ENCODE peak calls at places on chromosomes 12 and 14, in four cellular contexts. R is Peyer's patch; X is PC-3; H is CD8-positive, alpha-beta memory T cell. Y is an unnamed sample.

GRCh38 chr12:127811988-127812387 is 455.0 kb upstream of the TMEM132C start:
- DNase-seq in R (no peak), X (no peak), H (no peak), Y (no peak)

GRCh38 chr14:83217492-83217891 is 1683.8 kb upstream of the SEL1L start:
- DNase-seq in H (no peak), R (no peak), X (peak), Y (no peak)

GRCh38 chr14:38089123-38089522 is 118.6 kb upstream of the SSTR1 start:
- DNase-seq in R (no peak), X (no peak), H (no peak), Y (no peak)

GRCh38 chr12:52251367-52252055 is 18.5 kb downstream of the KRT7 start:
- DNase-seq in X (peak), R (no peak), H (no peak), Y (no peak)

GRCh38 chr12:67354322-67354721 is 85.2 kb downstream of the CAND1 start:
- DNase-seq in H (no peak), X (no peak), R (no peak), Y (no peak)

GRCh38 chr12:129662184-129662583 is 241.6 kb downstream of the TMEM132D start:
- DNase-seq in X (peak), H (no peak), R (no peak), Y (no peak)

GRCh38 chr12:238116-238515 is 24.2 kb upstream of the SLC6A12 start:
- DNase-seq in H (no peak), X (no peak), R (no peak), Y (no peak)

GRCh38 chr14:96762650-96763049 is 34.5 kb upstream of the VRK1 start:
- DNase-seq in R (no peak), X (peak), H (no peak), Y (peak)

GRCh38 chr12:127235771-127236170 is 1031.2 kb upstream of the TMEM132C start:
- DNase-seq in X (no peak), R (no peak), H (no peak), Y (no peak)

GRCh38 chr12:84497819-84498218 is 414.8 kb downstream of the SLC6A15 start:
- DNase-seq in X (peak), R (no peak), H (no peak), Y (peak)

GRCh38 chr12:92436847-92437246 is 265.9 kb upstream of the PLEKHG7 start:
- DNase-seq in H (no peak), X (no peak), R (no peak), Y (no peak)

GRCh38 chr14:57889245-57889644 is 23.4 kb upstream of the SLC35F4 start:
- DNase-seq in R (no peak), H (no peak), X (peak), Y (no peak)

GRCh38 chr12:113242018-113242418 is 20.8 kb downstream of the TPCN1 start:
- DNase-seq in R (peak), H (no peak), X (peak), Y (no peak)

GRCh38 chr14:100297320-100298300 is 8.6 kb downstream of the SLC25A29 start:
- DNase-seq in R (peak), X (no peak), H (peak), Y (no peak)

GRCh38 chr14:96286251-96286650 is 30.2 kb downstream of the BDKRB1 start:
- DNase-seq in R (no peak), X (no peak), H (no peak), Y (no peak)

GRCh38 chr14:100525615-100526014 is 61.6 kb downstream of the BEGAIN start:
- DNase-seq in H (no peak), R (peak), X (no peak), Y (no peak)

GRCh38 chr12:120588948-120589930 is 8.0 kb upstream of the POP5 start:
- DNase-seq in X (no peak), R (no peak), H (no peak), Y (no peak)

GRCh38 chr14:77257700-77258099 is 13.3 kb downstream of the NGB start:
- DNase-seq in X (no peak), R (no peak), H (no peak), Y (no peak)

GRCh38 chr14:78022059-78022458 is 148.1 kb upstream of the NRXN3 start:
- DNase-seq in R (peak), H (no peak), X (peak), Y (peak)

GRCh38 chr12:69894800-69895199 is 69.8 kb downstream of the MYRFL start:
- DNase-seq in X (no peak), H (no peak), R (no peak), Y (no peak)

GRCh38 chr14:64756712-64757111 is 52.5 kb downstream of the PLEKHG3 start:
- DNase-seq in H (peak), R (no peak), X (no peak), Y (no peak)

GRCh38 chr14:67370830-67371229 is 10.7 kb downstream of the EIF2S1 start:
- DNase-seq in R (no peak), H (no peak), X (peak), Y (no peak)

GRCh38 chr12:91594715-91595114 is 412.1 kb upstream of the DCN start:
- DNase-seq in X (no peak), H (no peak), R (no peak), Y (peak)

GRCh38 chr12:49349266-49349665 is 2.6 kb downstream of the DNAJC22 start:
- DNase-seq in X (no peak), R (no peak), H (no peak), Y (no peak)

GRCh38 chr14:59918824-59919581 is 941 bp upstream of the LRRC9 start:
- DNase-seq in R (no peak), X (peak), H (no peak), Y (peak)

GRCh38 chr12:13097526-13097925 is 5.9 kb downstream of the GSG1 start:
- DNase-seq in X (peak), R (no peak), H (no peak), Y (no peak)

GRCh38 chr14:44428239-44428924 is 78.7 kb downstream of the FSCB start:
- DNase-seq in H (no peak), R (no peak), X (no peak), Y (no peak)

GRCh38 chr14:64209428-64210165 is 84.6 kb downstream of the ESR2 start:
- DNase-seq in X (no peak), H (no peak), R (no peak), Y (peak)

GRCh38 chr14:101950100-101950499 is 14.3 kb upstream of the DYNC1H1 start:
- DNase-seq in X (no peak), H (no peak), R (no peak), Y (no peak)

GRCh38 chr12:22882559-22882958 is 257.6 kb downstream of the ETNK1 start:
- DNase-seq in H (no peak), X (no peak), R (no peak), Y (no peak)

GRCh38 chr14:101228949-101229541 is 325.5 kb upstream of the RTL1 start:
- DNase-seq in X (no peak), H (no peak), R (no peak), Y (no peak)

GRCh38 chr12:131736807-131737484 is 26.1 kb downstream of the SFSWAP start:
- DNase-seq in R (no peak), X (peak), H (no peak), Y (no peak)

GRCh38 chr12:112121780-112122565 is 3.4 kb upstream of the TRAFD1 start:
- DNase-seq in X (peak), H (no peak), R (no peak), Y (no peak)

GRCh38 chr14:50270932-50271331 is 39.6 kb upstream of the SOS2 start:
- DNase-seq in H (no peak), X (no peak), R (no peak), Y (no peak)

GRCh38 chr12:30813741-30814687 is 59.3 kb upstream of the CAPRIN2 start:
- DNase-seq in X (peak), R (no peak), H (no peak), Y (no peak)

GRCh38 chr12:39354955-39355354 is 88.0 kb downstream of the KIF21A start:
- DNase-seq in H (no peak), R (no peak), X (peak), Y (no peak)

GRCh38 chr14:59217011-59217410 is 28.5 kb downstream of the DAAM1 start:
- DNase-seq in R (no peak), H (no peak), X (no peak), Y (no peak)

GRCh38 chr12:121404734-121405133 is 4.8 kb downstream of the RNF34 start:
- DNase-seq in X (peak), H (no peak), R (no peak), Y (no peak)

GRCh38 chr14:93977790-93978581 is 1.6 kb upstream of the ASB2 start:
- DNase-seq in X (no peak), H (peak), R (no peak), Y (peak)
- H3K4me3 ChIP-seq in X (no peak), H (peak), R (no peak), Y (no peak)

GRCh38 chr14:20501346-20501745 is 4.0 kb upstream of the RNASE10 start:
- DNase-seq in H (no peak), X (peak), R (no peak), Y (no peak)

GRCh38 chr14:20499881-20500280 is 5.5 kb upstream of the RNASE10 start:
- DNase-seq in R (no peak), X (no peak), H (no peak), Y (no peak)

GRCh38 chr14:20499108-20499507 is 6.2 kb upstream of the RNASE10 start:
- DNase-seq in R (no peak), H (no peak), X (peak), Y (no peak)

GRCh38 chr14:20494935-20495766 is 10.2 kb upstream of the RNASE10 start:
- DNase-seq in R (no peak), H (no peak), X (peak), Y (no peak)

GRCh38 chr14:20498622-20499021 is 6.7 kb upstream of the RNASE10 start:
- DNase-seq in H (no peak), X (no peak), R (no peak), Y (no peak)
- H3K4me3 ChIP-seq in H (no peak), X (no peak), R (no peak), Y (no peak)

GRCh38 chr14:70018246-70018645 is 139.0 kb downstream of the SMOC1 start:
- DNase-seq in R (no peak), X (no peak), H (no peak), Y (no peak)
- H3K4me3 ChIP-seq in R (no peak), X (no peak), H (no peak), Y (no peak)

GRCh38 chr14:24116111-24116809 is 1.5 kb upstream of the NRL start:
- DNase-seq in H (no peak), X (no peak), R (no peak), Y (no peak)
- H3K4me3 ChIP-seq in H (peak), X (peak), R (peak), Y (no peak)

DNA sequence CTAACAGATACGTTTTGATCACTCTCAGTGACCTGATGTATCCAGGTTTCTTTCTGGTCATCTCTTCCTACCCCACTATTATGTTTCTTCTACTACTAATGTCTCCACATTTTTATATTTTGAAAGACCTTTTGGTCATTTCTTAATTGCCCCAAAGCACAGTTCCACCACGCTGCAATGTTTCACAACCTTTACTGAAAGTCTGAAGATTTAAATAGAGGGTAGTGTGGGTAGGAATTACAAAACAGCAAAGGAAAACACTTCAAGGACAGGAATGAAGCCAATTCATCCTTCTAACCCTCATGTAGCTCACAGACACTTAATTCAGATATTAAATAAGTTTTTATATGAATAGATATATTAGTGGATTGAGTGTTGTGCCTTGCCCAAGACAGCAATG is 36.1 kb upstream of the SLC16A7 start:
- DNase-seq in X (no peak), H (no peak), R (no peak), Y (no peak)
- H3K4me3 ChIP-seq in X (no peak), H (no peak), R (no peak), Y (no peak)

DNA sequence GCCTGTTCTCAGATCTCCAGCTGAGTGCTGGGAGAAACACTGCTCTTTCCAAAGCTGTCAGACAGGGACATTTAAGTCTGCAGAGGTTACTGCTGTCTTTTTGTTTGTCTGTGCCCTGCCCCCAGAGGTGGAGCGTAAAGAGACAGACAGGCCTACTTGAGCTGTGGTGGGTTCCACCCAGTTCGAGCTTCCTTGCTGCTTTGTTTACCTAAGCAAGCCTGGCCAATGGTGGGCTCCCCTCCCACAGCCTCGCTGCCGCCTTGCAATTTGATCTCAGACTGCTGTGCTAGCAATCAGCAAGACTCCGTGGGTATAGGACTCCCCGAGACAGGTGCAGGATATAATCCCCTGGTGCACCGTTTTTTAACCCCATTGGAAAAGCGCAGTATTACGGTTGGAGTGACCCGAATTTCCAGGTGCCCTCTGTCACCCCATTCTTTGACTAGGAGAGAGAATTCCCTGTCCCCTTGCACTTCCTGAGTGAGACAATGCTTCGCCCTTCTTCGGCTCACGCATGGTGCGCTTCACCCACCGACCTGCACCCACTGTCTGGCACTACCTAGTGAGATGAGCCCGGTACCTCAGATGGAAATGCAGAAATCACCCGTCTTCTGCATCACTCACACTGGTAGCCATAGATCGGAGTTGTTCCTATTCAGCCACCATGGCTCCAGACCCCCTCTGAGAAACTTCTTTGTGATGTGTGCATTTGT is 650.3 kb upstream of the ALG10B start:
- DNase-seq in R (no peak), H (no peak), X (no peak), Y (no peak)
- H3K4me3 ChIP-seq in R (no peak), H (no peak), X (no peak), Y (no peak)

GRCh38 chr12:107759410-107759809 is 1.5 kb downstream of the PRDM4 start:
- DNase-seq in H (no peak), X (peak), R (no peak), Y (no peak)
- H3K4me3 ChIP-seq in H (peak), X (peak), R (no peak), Y (peak)

Y was measured in Jurkat, Clone E6-1.